ENCODE peak calls at places on chromosomes 16 and 17, in eight cellular contexts. One of them, this sample, is unnamed.

GRCh38 chr17:40922239-40922638 is 15.2 kb downstream of the KRT23 start:
- DNase-seq in glutamatergic neuron: no peak
- DNase-seq in Kasumi-1: peak
- DNase-seq in GOT3: no peak
- DNase-seq in psoas muscle: peak
- DNase-seq in left lobe of liver: no peak
- DNase-seq in stimulated activated effector memory CD8-positive, alpha-beta T cell treated with anti-CD3 and anti-CD28 coated beads, Interleukin-12 subunit alpha, Interleukin-12 subunit beta, amount 100 ng/mL, for 72 hours: no peak
- DNase-seq in left ventricle myocardium superior: no peak
- DNase-seq in this sample: no peak

GRCh38 chr17:32235588-32235987 is 30.0 kb upstream of the RHBDL3 start:
- DNase-seq in glutamatergic neuron: no peak
- DNase-seq in Kasumi-1: no peak
- DNase-seq in GOT3: no peak
- DNase-seq in psoas muscle: no peak
- DNase-seq in left lobe of liver: no peak
- DNase-seq in stimulated activated effector memory CD8-positive, alpha-beta T cell treated with anti-CD3 and anti-CD28 coated beads, Interleukin-12 subunit alpha, Interleukin-12 subunit beta, amount 100 ng/mL, for 72 hours: no peak
- DNase-seq in left ventricle myocardium superior: no peak
- DNase-seq in this sample: no peak

GRCh38 chr16:15879255-15879804 is 9.1 kb downstream of the CEP20 start:
- DNase-seq in glutamatergic neuron: no peak
- DNase-seq in Kasumi-1: no peak
- DNase-seq in GOT3: no peak
- DNase-seq in psoas muscle: no peak
- DNase-seq in left lobe of liver: no peak
- DNase-seq in stimulated activated effector memory CD8-positive, alpha-beta T cell treated with anti-CD3 and anti-CD28 coated beads, Interleukin-12 subunit alpha, Interleukin-12 subunit beta, amount 100 ng/mL, for 72 hours: no peak
- DNase-seq in left ventricle myocardium superior: no peak
- DNase-seq in this sample: no peak

GRCh38 chr17:73069846-73070245 is 22.6 kb downstream of the SLC39A11 start:
- DNase-seq in glutamatergic neuron: no peak
- DNase-seq in Kasumi-1: no peak
- DNase-seq in GOT3: no peak
- DNase-seq in psoas muscle: no peak
- DNase-seq in left lobe of liver: no peak
- DNase-seq in stimulated activated effector memory CD8-positive, alpha-beta T cell treated with anti-CD3 and anti-CD28 coated beads, Interleukin-12 subunit alpha, Interleukin-12 subunit beta, amount 100 ng/mL, for 72 hours: no peak
- DNase-seq in left ventricle myocardium superior: no peak
- DNase-seq in this sample: no peak

GRCh38 chr17:511001-511690 is 158.5 kb upstream of the RPH3AL start:
- DNase-seq in glutamatergic neuron: no peak
- DNase-seq in Kasumi-1: no peak
- DNase-seq in GOT3: no peak
- DNase-seq in psoas muscle: peak
- DNase-seq in left lobe of liver: no peak
- DNase-seq in stimulated activated effector memory CD8-positive, alpha-beta T cell treated with anti-CD3 and anti-CD28 coated beads, Interleukin-12 subunit alpha, Interleukin-12 subunit beta, amount 100 ng/mL, for 72 hours: no peak
- DNase-seq in left ventricle myocardium superior: no peak
- DNase-seq in this sample: no peak

GRCh38 chr17:82217530-82218204 is 5.0 kb upstream of the CCDC57 start:
- DNase-seq in glutamatergic neuron: no peak
- DNase-seq in Kasumi-1: no peak
- DNase-seq in GOT3: no peak
- DNase-seq in psoas muscle: peak
- DNase-seq in left lobe of liver: peak
- DNase-seq in stimulated activated effector memory CD8-positive, alpha-beta T cell treated with anti-CD3 and anti-CD28 coated beads, Interleukin-12 subunit alpha, Interleukin-12 subunit beta, amount 100 ng/mL, for 72 hours: no peak
- DNase-seq in left ventricle myocardium superior: peak
- DNase-seq in this sample: no peak

GRCh38 chr17:17684901-17685774 is 3.9 kb downstream of the RAI1 start:
- DNase-seq in glutamatergic neuron: no peak
- DNase-seq in Kasumi-1: no peak
- DNase-seq in GOT3: no peak
- DNase-seq in psoas muscle: no peak
- DNase-seq in left lobe of liver: no peak
- DNase-seq in stimulated activated effector memory CD8-positive, alpha-beta T cell treated with anti-CD3 and anti-CD28 coated beads, Interleukin-12 subunit alpha, Interleukin-12 subunit beta, amount 100 ng/mL, for 72 hours: no peak
- DNase-seq in left ventricle myocardium superior: no peak
- DNase-seq in this sample: no peak

GRCh38 chr17:56499799-56500388 is 93.6 kb upstream of the NOG start:
- DNase-seq in glutamatergic neuron: no peak
- DNase-seq in Kasumi-1: peak
- DNase-seq in GOT3: no peak
- DNase-seq in psoas muscle: no peak
- DNase-seq in left lobe of liver: no peak
- DNase-seq in stimulated activated effector memory CD8-positive, alpha-beta T cell treated with anti-CD3 and anti-CD28 coated beads, Interleukin-12 subunit alpha, Interleukin-12 subunit beta, amount 100 ng/mL, for 72 hours: no peak
- DNase-seq in left ventricle myocardium superior: no peak
- DNase-seq in this sample: no peak

GRCh38 chr17:63819585-63820537 is 7.4 kb upstream of the PSMC5 start:
- DNase-seq in glutamatergic neuron: no peak
- DNase-seq in Kasumi-1: peak
- DNase-seq in GOT3: no peak
- DNase-seq in psoas muscle: no peak
- DNase-seq in left lobe of liver: no peak
- DNase-seq in stimulated activated effector memory CD8-positive, alpha-beta T cell treated with anti-CD3 and anti-CD28 coated beads, Interleukin-12 subunit alpha, Interleukin-12 subunit beta, amount 100 ng/mL, for 72 hours: no peak
- DNase-seq in left ventricle myocardium superior: no peak
- DNase-seq in this sample: no peak

GRCh38 chr16:14007460-14007859 is 63.7 kb upstream of the MRTFB start:
- DNase-seq in glutamatergic neuron: no peak
- DNase-seq in Kasumi-1: no peak
- DNase-seq in GOT3: no peak
- DNase-seq in psoas muscle: no peak
- DNase-seq in left lobe of liver: no peak
- DNase-seq in stimulated activated effector memory CD8-positive, alpha-beta T cell treated with anti-CD3 and anti-CD28 coated beads, Interleukin-12 subunit alpha, Interleukin-12 subunit beta, amount 100 ng/mL, for 72 hours: no peak
- DNase-seq in left ventricle myocardium superior: no peak
- DNase-seq in this sample: no peak

GRCh38 chr17:17965152-17965721 is 7.0 kb downstream of the TOM1L2 start:
- DNase-seq in glutamatergic neuron: no peak
- DNase-seq in Kasumi-1: no peak
- DNase-seq in GOT3: no peak
- DNase-seq in psoas muscle: no peak
- DNase-seq in left lobe of liver: no peak
- DNase-seq in stimulated activated effector memory CD8-positive, alpha-beta T cell treated with anti-CD3 and anti-CD28 coated beads, Interleukin-12 subunit alpha, Interleukin-12 subunit beta, amount 100 ng/mL, for 72 hours: no peak
- DNase-seq in left ventricle myocardium superior: no peak
- DNase-seq in this sample: no peak

GRCh38 chr16:4330277-4330882 is 14.5 kb downstream of the GLIS2 start:
- DNase-seq in glutamatergic neuron: peak
- DNase-seq in Kasumi-1: no peak
- DNase-seq in GOT3: peak
- DNase-seq in psoas muscle: peak
- DNase-seq in left lobe of liver: peak
- DNase-seq in stimulated activated effector memory CD8-positive, alpha-beta T cell treated with anti-CD3 and anti-CD28 coated beads, Interleukin-12 subunit alpha, Interleukin-12 subunit beta, amount 100 ng/mL, for 72 hours: peak
- DNase-seq in left ventricle myocardium superior: peak
- DNase-seq in this sample: peak

GRCh38 chr16:28212532-28212873 is 738 bp upstream of the XPO6 start:
- DNase-seq in glutamatergic neuron: no peak
- DNase-seq in Kasumi-1: no peak
- DNase-seq in GOT3: no peak
- DNase-seq in psoas muscle: no peak
- DNase-seq in left lobe of liver: no peak
- DNase-seq in stimulated activated effector memory CD8-positive, alpha-beta T cell treated with anti-CD3 and anti-CD28 coated beads, Interleukin-12 subunit alpha, Interleukin-12 subunit beta, amount 100 ng/mL, for 72 hours: no peak
- DNase-seq in left ventricle myocardium superior: no peak
- DNase-seq in this sample: no peak

GRCh38 chr17:67018429-67019125 is 25.8 kb upstream of the CACNG1 start:
- DNase-seq in glutamatergic neuron: peak
- DNase-seq in Kasumi-1: no peak
- DNase-seq in GOT3: no peak
- DNase-seq in psoas muscle: no peak
- DNase-seq in left lobe of liver: no peak
- DNase-seq in stimulated activated effector memory CD8-positive, alpha-beta T cell treated with anti-CD3 and anti-CD28 coated beads, Interleukin-12 subunit alpha, Interleukin-12 subunit beta, amount 100 ng/mL, for 72 hours: no peak
- DNase-seq in left ventricle myocardium superior: no peak
- DNase-seq in this sample: no peak

GRCh38 chr16:56382901-56383355 is 42.4 kb downstream of the AMFR start:
- DNase-seq in glutamatergic neuron: no peak
- DNase-seq in Kasumi-1: no peak
- DNase-seq in GOT3: no peak
- DNase-seq in psoas muscle: no peak
- DNase-seq in left lobe of liver: no peak
- DNase-seq in stimulated activated effector memory CD8-positive, alpha-beta T cell treated with anti-CD3 and anti-CD28 coated beads, Interleukin-12 subunit alpha, Interleukin-12 subunit beta, amount 100 ng/mL, for 72 hours: no peak
- DNase-seq in left ventricle myocardium superior: no peak
- DNase-seq in this sample: no peak

GRCh38 chr16:2675714-2676113 is 6.6 kb upstream of the KCTD5 start:
- DNase-seq in glutamatergic neuron: no peak
- DNase-seq in Kasumi-1: no peak
- DNase-seq in GOT3: no peak
- DNase-seq in psoas muscle: no peak
- DNase-seq in left lobe of liver: no peak
- DNase-seq in stimulated activated effector memory CD8-positive, alpha-beta T cell treated with anti-CD3 and anti-CD28 coated beads, Interleukin-12 subunit alpha, Interleukin-12 subunit beta, amount 100 ng/mL, for 72 hours: no peak
- DNase-seq in left ventricle myocardium superior: no peak
- DNase-seq in this sample: no peak